ENCODE peak calls at places on chromosomes 13 and 19, in six cellular contexts. L is GM12878, O is GM12891, F is H1, D is SK-N-SH, T is K562. H is an unnamed sample.

GRCh38 chr19:54024660-54025059 is 33.2 kb downstream of the CACNG6 start:
- DNase-seq in L (no peak), O (no peak), F (no peak), D (no peak), T (no peak), H (no peak)

GRCh38 chr13:34678154-34678553 is 263.9 kb upstream of the NBEA start:
- DNase-seq in L (no peak), O (no peak), F (no peak), D (no peak), T (no peak), H (no peak)

GRCh38 chr19:5470264-5470671 is 15.1 kb downstream of the ZNRF4 start:
- DNase-seq in L (no peak), O (no peak), F (no peak), D (no peak), T (no peak), H (no peak)

GRCh38 chr19:45769821-45770191 is 754 bp upstream of the SIX5 start:
- DNase-seq in L (no peak), O (no peak), F (peak; percentile 77), D (no peak), T (peak; percentile 39), H (no peak)

GRCh38 chr13:85651440-85651839 is 147.8 kb downstream of the SLITRK6 start:
- DNase-seq in L (no peak), O (no peak), F (no peak), D (no peak), T (no peak), H (no peak)

GRCh38 chr19:46392252-46392801 is 21.0 kb downstream of the CCDC8 start:
- DNase-seq in L (no peak), O (no peak), F (no peak), D (no peak), T (no peak), H (no peak)

GRCh38 chr19:1491849-1492170 is 829 bp downstream of the REEP6 start:
- DNase-seq in L (no peak), O (no peak), F (no peak), D (no peak), T (no peak), H (no peak)

GRCh38 chr19:46040952-46041500 is at the start of gene IGFL4:
- DNase-seq in L (no peak), O (no peak), F (no peak), D (no peak), T (no peak), H (no peak)

GRCh38 chr13:57633950-57634828 is 2.6 kb downstream of the PCDH17 start:
- DNase-seq in L (no peak), O (no peak), F (peak; percentile 65), D (peak; percentile 48), T (no peak), H (no peak)

GRCh38 chr19:6424190-6424938 is at the start of gene KHSRP:
- DNase-seq in L (no peak), O (no peak), F (peak; percentile 59), D (peak; percentile 98), T (peak; percentile 98), H (no peak)

GRCh38 chr19:29379257-29379986 is 146.4 kb upstream of the VSTM2B start:
- DNase-seq in L (no peak), O (no peak), F (peak; percentile 26), D (no peak), T (no peak), H (no peak)

GRCh38 chr13:21528616-21529015 is 69.5 kb upstream of the ZDHHC20 start:
- DNase-seq in L (no peak), O (no peak), F (no peak), D (no peak), T (no peak), H (no peak)

GRCh38 chr13:101211261-101211660 is 205.0 kb downstream of the NALCN start:
- DNase-seq in L (no peak), O (no peak), F (no peak), D (no peak), T (no peak), H (no peak)

GRCh38 chr19:14091885-14092462 is 1.4 kb upstream of the SAMD1 start:
- DNase-seq in L (no peak), O (peak; percentile 66), F (peak; percentile 77), D (no peak), T (peak; percentile 56), H (peak; percentile 55)

GRCh38 chr13:52345048-52345447 is 60.9 kb downstream of the THSD1 start:
- DNase-seq in L (no peak), O (no peak), F (no peak), D (no peak), T (no peak), H (no peak)

GRCh38 chr19:29841559-29842367 is 30.0 kb downstream of the CCNE1 start:
- DNase-seq in L (no peak), O (no peak), F (no peak), D (peak; percentile 56), T (peak; percentile 41), H (no peak)

GRCh38 chr13:98141938-98142426 is 912 bp upstream of the FARP1 start:
- DNase-seq in L (no peak), O (no peak), F (peak; percentile 55), D (peak; percentile 17), T (no peak), H (no peak)

GRCh38 chr19:6480843-6481415 is 658 bp downstream of the DENND1C start:
- DNase-seq in L (no peak), O (no peak), F (no peak), D (no peak), T (no peak), H (no peak)

GRCh38 chr19:1261512-1261862 is 7.6 kb upstream of the CIRBP start:
- DNase-seq in L (no peak), O (no peak), F (no peak), D (no peak), T (no peak), H (no peak)

GRCh38 chr19:34411216-34411615 is 7.0 kb downstream of the PDCD2L start:
- DNase-seq in L (no peak), O (no peak), F (no peak), D (no peak), T (no peak), H (no peak)

GRCh38 chr13:87089391-87089790 is 581.8 kb upstream of the SLITRK5 start:
- DNase-seq in L (no peak), O (no peak), F (no peak), D (no peak), T (no peak), H (no peak)

DNA sequence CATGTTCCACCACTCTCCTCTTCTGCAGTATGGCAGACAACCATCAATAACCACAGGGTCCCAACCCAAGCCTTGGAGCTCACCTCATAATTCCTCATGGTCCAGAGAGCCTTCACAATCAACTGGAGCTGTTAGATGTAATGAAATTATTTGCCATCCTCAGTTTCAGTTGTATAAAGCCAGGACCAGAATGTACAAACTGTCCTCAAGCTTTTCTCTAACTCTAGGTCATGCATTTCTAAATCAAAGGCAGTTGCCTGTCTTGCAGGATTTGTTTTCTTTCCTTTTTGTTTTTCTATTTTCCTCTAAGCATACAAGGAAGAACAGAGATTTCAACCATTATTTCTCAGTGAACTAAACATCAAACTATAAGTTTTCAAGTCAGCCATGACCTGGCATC is 182.5 kb upstream of the SERP2 start:
- DNase-seq in L (no peak), O (no peak), F (no peak), D (no peak), T (no peak), H (no peak)
- TF ChIP-seq POLR2AphosphoS5 in L (no peak), O (no peak), F (no peak), D (no peak), T (no peak), H (no peak)

GRCh38 chr13:40376296-40376849 is 290.1 kb downstream of the FOXO1 start:
- DNase-seq in L (no peak), O (no peak), F (peak; percentile 38), D (no peak), T (no peak), H (no peak)

GRCh38 chr13:40379186-40379585 is 287.3 kb downstream of the FOXO1 start:
- DNase-seq in L (no peak), O (no peak), F (no peak), D (no peak), T (no peak), H (no peak)

GRCh38 chr13:40376867-40377266 is 289.6 kb downstream of the FOXO1 start:
- DNase-seq in L (no peak), O (no peak), F (peak; percentile 34), D (no peak), T (no peak), H (no peak)

GRCh38 chr13:40375522-40376171 is 290.8 kb downstream of the FOXO1 start:
- DNase-seq in L (no peak), O (no peak), F (peak; percentile 41), D (peak; percentile 67), T (no peak), H (no peak)

GRCh38 chr13:40377783-40378182 is 288.7 kb downstream of the FOXO1 start:
- DNase-seq in L (no peak), O (no peak), F (no peak), D (no peak), T (no peak), H (no peak)
- TF ChIP-seq TAF1 in L (no peak), O (no peak), F (no peak), D (no peak), T (no peak), H (no peak)

GRCh38 chr13:94595006-94595942 is 678 bp downstream of the TGDS start:
- DNase-seq in L (no peak), O (no peak), F (no peak), D (peak; percentile 29), T (peak; percentile 30), H (peak; percentile 17)
- TF ChIP-seq POLR2AphosphoS5 in L (no peak), O (no peak), F (no peak), D (no peak), T (no peak), H (no peak)

GRCh38 chr19:49430172-49430677 is 5.0 kb downstream of the GFY start:
- DNase-seq in L (no peak), O (no peak), F (no peak), D (no peak), T (no peak), H (no peak)
- TF ChIP-seq TAF1 in L (no peak), O (no peak), F (no peak), D (no peak), T (no peak), H (no peak)

GRCh38 chr19:16039545-16039944 is 36.8 kb upstream of the TPM4 start:
- DNase-seq in L (no peak), O (no peak), F (no peak), D (peak; percentile 8), T (no peak), H (no peak)
- TF ChIP-seq POLR2AphosphoS5 in L (no peak), O (no peak), F (no peak), D (no peak), T (no peak), H (no peak)

GRCh38 chr19:38319421-38320258 is at the start of gene KCNK6:
- DNase-seq in L (no peak), O (no peak), F (peak; percentile 87), D (peak; percentile 72), T (no peak), H (no peak)
- TF ChIP-seq TAF1 in L (no peak), O (no peak), F (peak; percentile 54), D (no peak), T (no peak), H (no peak)

H was measured in GM12892.